ENCODE peak calls at places on chromosomes 4 and X, in ten cellular contexts. A is lower leg skin; D is AG09309; Y is activated CD4-positive, alpha-beta T cell treated with anti-CD3 and anti-CD28 coated beads, Interleukin-2, amount 50 U/mL, for 1 hour; N is activated T-cell treated with anti-CD3 and anti-CD28 coated beads, Interleukin-2, amount 50 U/mL, for 24 hours; J is activated effector memory CD4-positive, alpha-beta T cell treated with Interleukin-2 at 50 U/mL for 16 hours; Q is NCI-H1092; I is hepatic stellate cell; H is SW480; X is adipocyte. W is an unnamed sample.

GRCh38 chr4:6112606-6113290 is 87.6 kb downstream of the JAKMIP1 start:
- DNase-seq in A (peak; percentile 48), D (no peak), Y (no peak), N (no peak), J (no peak), Q (no peak), I (no peak), H (no peak), X (no peak), W (no peak)

GRCh38 chr4:2059726-2060577 is 825 bp downstream of the NAT8L start:
- DNase-seq in A (no peak), D (no peak), Y (no peak), N (no peak), J (no peak), Q (no peak), I (no peak), H (no peak), X (peak; percentile 51), W (no peak)

GRCh38 chrX:94936722-94937121 is 1262.7 kb downstream of the FAM133A start:
- DNase-seq in A (no peak), D (no peak), Y (no peak), N (no peak), J (no peak), Q (no peak), I (no peak), H (no peak), X (no peak), W (no peak)

GRCh38 chr4:170599894-170600293 is 510.1 kb upstream of the AADAT start:
- DNase-seq in A (no peak), D (no peak), Y (no peak), N (no peak), J (no peak), Q (no peak), I (no peak), H (no peak), X (no peak), W (no peak)

GRCh38 chr4:40301592-40301991 is 33.5 kb upstream of the CHRNA9 start:
- DNase-seq in A (peak; percentile 34), D (no peak), Y (peak; percentile 66), N (peak; percentile 61), J (peak; percentile 66), Q (no peak), I (no peak), H (no peak), X (no peak), W (peak; percentile 92)

GRCh38 chr4:139665690-139666529 is at the start of gene MGST2:
- DNase-seq in A (peak; percentile 93), D (peak; percentile 44), Y (peak; percentile 2), N (peak; percentile 65), J (peak; percentile 13), Q (peak; percentile 57), I (peak; percentile 71), H (peak; percentile 83), X (peak; percentile 65), W (no peak)

GRCh38 chr4:113539408-113539807 is 222.1 kb downstream of the CAMK2D start:
- DNase-seq in A (no peak), D (no peak), Y (no peak), N (no peak), J (no peak), Q (no peak), I (peak; percentile 29), H (no peak), X (peak; percentile 50), W (no peak)

GRCh38 chr4:33482773-33483172 is 2761.5 kb downstream of the ARAP2 start:
- DNase-seq in A (no peak), D (no peak), Y (no peak), N (no peak), J (no peak), Q (no peak), I (no peak), H (no peak), X (no peak), W (no peak)

GRCh38 chr4:54505362-54505761 is 152.4 kb upstream of the KIT start:
- DNase-seq in A (no peak), D (no peak), Y (no peak), N (no peak), J (no peak), Q (no peak), I (no peak), H (no peak), X (no peak), W (no peak)

GRCh38 chr4:137614491-137614890 is 82.2 kb upstream of the PCDH18 start:
- DNase-seq in A (no peak), D (no peak), Y (no peak), N (no peak), J (no peak), Q (peak; percentile 13), I (no peak), H (no peak), X (no peak), W (no peak)

GRCh38 chr4:108240356-108240755 is 71.6 kb upstream of the LEF1 start:
- DNase-seq in A (no peak), D (no peak), Y (no peak), N (no peak), J (no peak), Q (no peak), I (no peak), H (no peak), X (peak; percentile 24), W (no peak)

GRCh38 chr4:14096406-14096965 is 469.0 kb upstream of the BOD1L1 start:
- DNase-seq in A (no peak), D (peak; percentile 70), Y (no peak), N (no peak), J (no peak), Q (no peak), I (peak; percentile 19), H (no peak), X (peak; percentile 67), W (no peak)

GRCh38 chr4:76589872-76590846 is 155.1 kb downstream of the SHROOM3 start:
- DNase-seq in A (no peak), D (peak; percentile 90), Y (no peak), N (no peak), J (no peak), Q (no peak), I (peak; percentile 79), H (peak; percentile 82), X (peak; percentile 88), W (no peak)

GRCh38 chr4:15931451-15932210 is 6.9 kb downstream of the FGFBP1 start:
- DNase-seq in A (no peak), D (no peak), Y (no peak), N (no peak), J (no peak), Q (no peak), I (no peak), H (no peak), X (no peak), W (no peak)

GRCh38 chrX:141668371-141668770 is 30.2 kb downstream of the SPANXD start:
- DNase-seq in A (no peak), D (no peak), Y (no peak), N (no peak), J (no peak), Q (no peak), I (no peak), H (no peak), X (no peak), W (no peak)

GRCh38 chr4:139556735-139557505 is 901 bp upstream of the SETD7 start:
- DNase-seq in A (peak; percentile 95), D (no peak), Y (peak; percentile 50), N (peak; percentile 76), J (peak; percentile 52), Q (peak; percentile 88), I (no peak), H (peak; percentile 63), X (peak; percentile 58), W (peak; percentile 23)

GRCh38 chr4:151719935-151720334 is 40.9 kb downstream of the GATB start:
- DNase-seq in A (no peak), D (no peak), Y (no peak), N (no peak), J (no peak), Q (no peak), I (no peak), H (no peak), X (no peak), W (no peak)

GRCh38 chrX:119638725-119639471 is 32.7 kb upstream of the NKRF start:
- DNase-seq in A (no peak), D (no peak), Y (no peak), N (no peak), J (no peak), Q (no peak), I (no peak), H (no peak), X (peak; percentile 41), W (no peak)

GRCh38 chrX:29580560-29580959 is 634.8 kb upstream of the MAGEB2 start:
- DNase-seq in A (no peak), D (no peak), Y (no peak), N (no peak), J (no peak), Q (no peak), I (no peak), H (no peak), X (no peak), W (no peak)

GRCh38 chr4:151195801-151196200 is 81.2 kb upstream of the PRSS48 start:
- DNase-seq in A (no peak), D (peak; percentile 23), Y (no peak), N (no peak), J (no peak), Q (no peak), I (peak; percentile 48), H (no peak), X (peak; percentile 72), W (no peak)

GRCh38 chrX:49767231-49767630 is 61.9 kb upstream of the PAGE4 start:
- DNase-seq in A (no peak), D (no peak), Y (no peak), N (no peak), J (no peak), Q (no peak), I (no peak), H (no peak), X (peak; percentile 4), W (no peak)

GRCh38 chr4:77815651-77816050 is 3.5 kb downstream of the CNOT6L start:
- DNase-seq in A (no peak), D (no peak), Y (no peak), N (no peak), J (no peak), Q (no peak), I (no peak), H (no peak), X (no peak), W (no peak)

W was measured in naive thymus-derived CD8-positive, alpha-beta T cell.